ENCODE peak calls at places on chromosomes 12 and 14, in seven cellular contexts. One of them, this sample, is unnamed.

GRCh38 chr14:104694991-104695659 is 5.7 kb downstream of the INF2 start:
- DNase-seq in iris pigment epithelial cell: peak; percentile 45
- DNase-seq in activated T-cell treated with anti-CD3 and anti-CD28 coated beads, Interleukin-2, amount 50 U/mL, for 48 hours: peak; percentile 68
- DNase-seq in NCI-H510A treated with DMSO at 0.1 percent for 48 hours: peak; percentile 86
- DNase-seq in NCI-H1105 treated with DMSO at 0.1 percent for 48 hours: peak; percentile 32
- DNase-seq in upper lobe of left lung: peak; percentile 83
- DNase-seq in fibroblast of pulmonary artery: no peak
- DNase-seq in this sample: peak; percentile 46

GRCh38 chr12:26293612-26294011 is 98.2 kb downstream of the SSPN start:
- DNase-seq in iris pigment epithelial cell: peak; percentile 33
- DNase-seq in activated T-cell treated with anti-CD3 and anti-CD28 coated beads, Interleukin-2, amount 50 U/mL, for 48 hours: no peak
- DNase-seq in NCI-H510A treated with DMSO at 0.1 percent for 48 hours: no peak
- DNase-seq in fibroblast of pulmonary artery: no peak
- DNase-seq in NCI-H1105 treated with DMSO at 0.1 percent for 48 hours: no peak
- DNase-seq in upper lobe of left lung: no peak
- DNase-seq in this sample: no peak

GRCh38 chr12:20624718-20625117 is 70.4 kb upstream of the SLCO1C1 start:
- DNase-seq in upper lobe of left lung: no peak
- DNase-seq in iris pigment epithelial cell: no peak
- DNase-seq in NCI-H1105 treated with DMSO at 0.1 percent for 48 hours: peak; percentile 59
- DNase-seq in NCI-H510A treated with DMSO at 0.1 percent for 48 hours: peak; percentile 34
- DNase-seq in activated T-cell treated with anti-CD3 and anti-CD28 coated beads, Interleukin-2, amount 50 U/mL, for 48 hours: no peak
- DNase-seq in fibroblast of pulmonary artery: peak; percentile 62
- DNase-seq in this sample: peak; percentile 67

GRCh38 chr12:110934093-110934852 is 13.9 kb upstream of the MYL2 start:
- DNase-seq in NCI-H1105 treated with DMSO at 0.1 percent for 48 hours: no peak
- DNase-seq in upper lobe of left lung: no peak
- DNase-seq in fibroblast of pulmonary artery: peak; percentile 10
- DNase-seq in iris pigment epithelial cell: peak; percentile 6
- DNase-seq in NCI-H510A treated with DMSO at 0.1 percent for 48 hours: no peak
- DNase-seq in activated T-cell treated with anti-CD3 and anti-CD28 coated beads, Interleukin-2, amount 50 U/mL, for 48 hours: no peak
- DNase-seq in this sample: no peak

GRCh38 chr14:92652413-92653151 is 95.8 kb downstream of the LGMN start:
- DNase-seq in NCI-H1105 treated with DMSO at 0.1 percent for 48 hours: no peak
- DNase-seq in fibroblast of pulmonary artery: no peak
- DNase-seq in iris pigment epithelial cell: no peak
- DNase-seq in activated T-cell treated with anti-CD3 and anti-CD28 coated beads, Interleukin-2, amount 50 U/mL, for 48 hours: peak; percentile 62
- DNase-seq in NCI-H510A treated with DMSO at 0.1 percent for 48 hours: no peak
- DNase-seq in upper lobe of left lung: no peak
- DNase-seq in this sample: no peak

GRCh38 chr14:59359451-59360124 is 105.6 kb downstream of the GPR135 start:
- DNase-seq in NCI-H510A treated with DMSO at 0.1 percent for 48 hours: peak; percentile 56
- DNase-seq in fibroblast of pulmonary artery: no peak
- DNase-seq in upper lobe of left lung: no peak
- DNase-seq in iris pigment epithelial cell: no peak
- DNase-seq in activated T-cell treated with anti-CD3 and anti-CD28 coated beads, Interleukin-2, amount 50 U/mL, for 48 hours: no peak
- DNase-seq in NCI-H1105 treated with DMSO at 0.1 percent for 48 hours: peak; percentile 60
- DNase-seq in this sample: peak; percentile 62

GRCh38 chr14:23154876-23155587 is 28.4 kb downstream of the SLC7A8 start:
- DNase-seq in activated T-cell treated with anti-CD3 and anti-CD28 coated beads, Interleukin-2, amount 50 U/mL, for 48 hours: no peak
- DNase-seq in fibroblast of pulmonary artery: peak; percentile 97
- DNase-seq in NCI-H510A treated with DMSO at 0.1 percent for 48 hours: peak; percentile 5
- DNase-seq in upper lobe of left lung: no peak
- DNase-seq in NCI-H1105 treated with DMSO at 0.1 percent for 48 hours: no peak
- DNase-seq in iris pigment epithelial cell: peak; percentile 84
- DNase-seq in this sample: no peak

GRCh38 chr12:6067152-6067916 is 57.1 kb downstream of the VWF start:
- DNase-seq in fibroblast of pulmonary artery: peak; percentile 59
- DNase-seq in activated T-cell treated with anti-CD3 and anti-CD28 coated beads, Interleukin-2, amount 50 U/mL, for 48 hours: no peak
- DNase-seq in NCI-H510A treated with DMSO at 0.1 percent for 48 hours: no peak
- DNase-seq in NCI-H1105 treated with DMSO at 0.1 percent for 48 hours: no peak
- DNase-seq in upper lobe of left lung: no peak
- DNase-seq in iris pigment epithelial cell: no peak
- DNase-seq in this sample: no peak

GRCh38 chr14:35050652-35051051 is 4.6 kb downstream of the FAM177A1 start:
- DNase-seq in NCI-H510A treated with DMSO at 0.1 percent for 48 hours: no peak
- DNase-seq in upper lobe of left lung: no peak
- DNase-seq in iris pigment epithelial cell: peak; percentile 72
- DNase-seq in activated T-cell treated with anti-CD3 and anti-CD28 coated beads, Interleukin-2, amount 50 U/mL, for 48 hours: no peak
- DNase-seq in fibroblast of pulmonary artery: peak; percentile 83
- DNase-seq in NCI-H1105 treated with DMSO at 0.1 percent for 48 hours: no peak
- DNase-seq in this sample: peak; percentile 6